ENCODE peak calls at places on chromosomes 2 and 18, in eight cellular contexts. One of them, this sample, is unnamed.

GRCh38 chr2:241730679-241731293 is 3.6 kb upstream of the D2HGDH start:
- DNase-seq in lower lobe of right lung: no peak
- DNase-seq in MCF 10A: no peak
- DNase-seq in activated B cell treated with CpG ODN at 0.5 μM for 24 hours: no peak
- DNase-seq in K562: peak; percentile 24
- DNase-seq in cardiac muscle cell: no peak
- DNase-seq in tibial nerve: no peak
- DNase-seq in fibroblast of pulmonary artery: no peak
- DNase-seq in this sample: no peak

GRCh38 chr2:204280239-204280638 is 265.0 kb upstream of the PARD3B start:
- DNase-seq in activated B cell treated with CpG ODN at 0.5 μM for 24 hours: no peak
- DNase-seq in cardiac muscle cell: no peak
- DNase-seq in MCF 10A: no peak
- DNase-seq in K562: no peak
- DNase-seq in fibroblast of pulmonary artery: peak; percentile 19
- DNase-seq in tibial nerve: no peak
- DNase-seq in lower lobe of right lung: no peak
- DNase-seq in this sample: no peak

GRCh38 chr2:70759446-70759845 is 8.6 kb downstream of the ADD2 start:
- DNase-seq in MCF 10A: no peak
- DNase-seq in fibroblast of pulmonary artery: no peak
- DNase-seq in lower lobe of right lung: no peak
- DNase-seq in activated B cell treated with CpG ODN at 0.5 μM for 24 hours: no peak
- DNase-seq in K562: no peak
- DNase-seq in cardiac muscle cell: no peak
- DNase-seq in tibial nerve: no peak
- DNase-seq in this sample: no peak

GRCh38 chr2:226792155-226792871 is 7.3 kb downstream of the IRS1 start:
- DNase-seq in fibroblast of pulmonary artery: peak; percentile 19
- DNase-seq in cardiac muscle cell: no peak
- DNase-seq in tibial nerve: no peak
- DNase-seq in MCF 10A: peak; percentile 42
- DNase-seq in activated B cell treated with CpG ODN at 0.5 μM for 24 hours: no peak
- DNase-seq in K562: no peak
- DNase-seq in lower lobe of right lung: no peak
- DNase-seq in this sample: no peak

GRCh38 chr2:83471708-83472107 is 987.4 kb downstream of the SUCLG1 start:
- DNase-seq in lower lobe of right lung: no peak
- DNase-seq in K562: no peak
- DNase-seq in cardiac muscle cell: no peak
- DNase-seq in MCF 10A: no peak
- DNase-seq in fibroblast of pulmonary artery: no peak
- DNase-seq in tibial nerve: no peak
- DNase-seq in activated B cell treated with CpG ODN at 0.5 μM for 24 hours: no peak
- DNase-seq in this sample: no peak

GRCh38 chr18:10365901-10366300 is 88.5 kb upstream of the APCDD1 start:
- DNase-seq in lower lobe of right lung: no peak
- DNase-seq in cardiac muscle cell: no peak
- DNase-seq in tibial nerve: no peak
- DNase-seq in MCF 10A: no peak
- DNase-seq in fibroblast of pulmonary artery: no peak
- DNase-seq in K562: no peak
- DNase-seq in activated B cell treated with CpG ODN at 0.5 μM for 24 hours: no peak
- DNase-seq in this sample: no peak

GRCh38 chr2:45008296-45009129 is 739 bp downstream of the SIX2 start:
- DNase-seq in K562: no peak
- DNase-seq in cardiac muscle cell: peak; percentile 20
- DNase-seq in lower lobe of right lung: no peak
- DNase-seq in fibroblast of pulmonary artery: peak; percentile 16
- DNase-seq in MCF 10A: no peak
- DNase-seq in activated B cell treated with CpG ODN at 0.5 μM for 24 hours: no peak
- DNase-seq in tibial nerve: no peak
- DNase-seq in this sample: peak; percentile 29

GRCh38 chr18:3044931-3045698 is 32.2 kb upstream of the LPIN2 start:
- DNase-seq in activated B cell treated with CpG ODN at 0.5 μM for 24 hours: no peak
- DNase-seq in cardiac muscle cell: no peak
- DNase-seq in fibroblast of pulmonary artery: no peak
- DNase-seq in K562: no peak
- DNase-seq in MCF 10A: no peak
- DNase-seq in tibial nerve: peak; percentile 30
- DNase-seq in lower lobe of right lung: peak; percentile 69
- DNase-seq in this sample: no peak

GRCh38 chr2:235162544-235163197 is 210.9 kb downstream of the SH3BP4 start:
- DNase-seq in cardiac muscle cell: no peak
- DNase-seq in K562: no peak
- DNase-seq in tibial nerve: no peak
- DNase-seq in fibroblast of pulmonary artery: peak; percentile 3
- DNase-seq in activated B cell treated with CpG ODN at 0.5 μM for 24 hours: no peak
- DNase-seq in MCF 10A: peak; percentile 1
- DNase-seq in lower lobe of right lung: no peak
- DNase-seq in this sample: no peak

GRCh38 chr2:101608411-101609317 is 88.8 kb upstream of the MAP4K4 start:
- DNase-seq in activated B cell treated with CpG ODN at 0.5 μM for 24 hours: no peak
- DNase-seq in fibroblast of pulmonary artery: no peak
- DNase-seq in tibial nerve: no peak
- DNase-seq in cardiac muscle cell: no peak
- DNase-seq in K562: no peak
- DNase-seq in lower lobe of right lung: no peak
- DNase-seq in MCF 10A: peak; percentile 30
- DNase-seq in this sample: no peak

GRCh38 chr2:127565261-127566138 is 30.0 kb downstream of the MYO7B start:
- DNase-seq in cardiac muscle cell: no peak
- DNase-seq in tibial nerve: no peak
- DNase-seq in activated B cell treated with CpG ODN at 0.5 μM for 24 hours: no peak
- DNase-seq in K562: no peak
- DNase-seq in lower lobe of right lung: no peak
- DNase-seq in fibroblast of pulmonary artery: no peak
- DNase-seq in MCF 10A: no peak
- DNase-seq in this sample: no peak

GRCh38 chr18:48669991-48670750 is 131.3 kb downstream of the CTIF start:
- DNase-seq in K562: no peak
- DNase-seq in fibroblast of pulmonary artery: no peak
- DNase-seq in activated B cell treated with CpG ODN at 0.5 μM for 24 hours: no peak
- DNase-seq in cardiac muscle cell: no peak
- DNase-seq in MCF 10A: no peak
- DNase-seq in tibial nerve: no peak
- DNase-seq in lower lobe of right lung: no peak
- DNase-seq in this sample: no peak

GRCh38 chr2:30883822-30884221 is 76.6 kb upstream of the CAPN13 start:
- DNase-seq in fibroblast of pulmonary artery: no peak
- DNase-seq in tibial nerve: no peak
- DNase-seq in MCF 10A: no peak
- DNase-seq in activated B cell treated with CpG ODN at 0.5 μM for 24 hours: no peak
- DNase-seq in cardiac muscle cell: no peak
- DNase-seq in K562: no peak
- DNase-seq in lower lobe of right lung: no peak
- DNase-seq in this sample: no peak

GRCh38 chr2:160918909-160919503 is 241.2 kb upstream of the TANK start:
- DNase-seq in K562: peak; percentile 19
- DNase-seq in cardiac muscle cell: peak; percentile 80
- DNase-seq in MCF 10A: peak; percentile 79
- DNase-seq in lower lobe of right lung: peak; percentile 83
- DNase-seq in tibial nerve: peak; percentile 38
- DNase-seq in activated B cell treated with CpG ODN at 0.5 μM for 24 hours: no peak
- DNase-seq in fibroblast of pulmonary artery: peak; percentile 83
- DNase-seq in this sample: peak; percentile 76

GRCh38 chr2:49598231-49598630 is 443.9 kb upstream of the FSHR start:
- DNase-seq in fibroblast of pulmonary artery: no peak
- DNase-seq in activated B cell treated with CpG ODN at 0.5 μM for 24 hours: no peak
- DNase-seq in tibial nerve: no peak
- DNase-seq in MCF 10A: no peak
- DNase-seq in K562: no peak
- DNase-seq in cardiac muscle cell: no peak
- DNase-seq in lower lobe of right lung: no peak
- DNase-seq in this sample: no peak

GRCh38 chr2:195486987-195487644 is 169.9 kb upstream of the SLC39A10 start:
- DNase-seq in fibroblast of pulmonary artery: peak; percentile 76
- DNase-seq in cardiac muscle cell: peak; percentile 37
- DNase-seq in MCF 10A: peak; percentile 73
- DNase-seq in activated B cell treated with CpG ODN at 0.5 μM for 24 hours: no peak
- DNase-seq in tibial nerve: no peak
- DNase-seq in lower lobe of right lung: no peak
- DNase-seq in K562: peak; percentile 54
- DNase-seq in this sample: no peak

GRCh38 chr2:240593026-240593702 is 6.6 kb downstream of the CAPN10 start:
- DNase-seq in MCF 10A: no peak
- DNase-seq in activated B cell treated with CpG ODN at 0.5 μM for 24 hours: no peak
- DNase-seq in fibroblast of pulmonary artery: no peak
- DNase-seq in lower lobe of right lung: peak; percentile 30
- DNase-seq in tibial nerve: no peak
- DNase-seq in K562: no peak
- DNase-seq in cardiac muscle cell: no peak
- DNase-seq in this sample: no peak

GRCh38 chr2:182301093-182301492 is 125.7 kb downstream of the PDE1A start:
- DNase-seq in MCF 10A: peak; percentile 62
- DNase-seq in fibroblast of pulmonary artery: peak; percentile 61
- DNase-seq in cardiac muscle cell: no peak
- DNase-seq in K562: no peak
- DNase-seq in lower lobe of right lung: no peak
- DNase-seq in tibial nerve: no peak
- DNase-seq in activated B cell treated with CpG ODN at 0.5 μM for 24 hours: no peak
- DNase-seq in this sample: no peak

GRCh38 chr2:201071305-201072200 is at the start of the genes HYCC2 and NDUFB3:
- DNase-seq in tibial nerve: peak; percentile 91
- DNase-seq in fibroblast of pulmonary artery: peak; percentile 96
- DNase-seq in lower lobe of right lung: peak; percentile 91
- DNase-seq in K562: peak; percentile 95
- DNase-seq in cardiac muscle cell: peak; percentile 94
- DNase-seq in MCF 10A: peak; percentile 93
- DNase-seq in activated B cell treated with CpG ODN at 0.5 μM for 24 hours: peak; percentile 77
- DNase-seq in this sample: peak; percentile 89
- TF ChIP-seq CTCF in tibial nerve: peak; percentile 50
- TF ChIP-seq CTCF in fibroblast of pulmonary artery: peak; percentile 7
- TF ChIP-seq CTCF in lower lobe of right lung: peak; percentile 36
- TF ChIP-seq CTCF in K562: peak; percentile 47
- TF ChIP-seq CTCF in cardiac muscle cell: peak; percentile 16
- TF ChIP-seq CTCF in MCF 10A: no peak
- TF ChIP-seq CTCF in activated B cell treated with CpG ODN at 0.5 μM for 24 hours: no peak
- TF ChIP-seq CTCF in this sample: no peak

DNA sequence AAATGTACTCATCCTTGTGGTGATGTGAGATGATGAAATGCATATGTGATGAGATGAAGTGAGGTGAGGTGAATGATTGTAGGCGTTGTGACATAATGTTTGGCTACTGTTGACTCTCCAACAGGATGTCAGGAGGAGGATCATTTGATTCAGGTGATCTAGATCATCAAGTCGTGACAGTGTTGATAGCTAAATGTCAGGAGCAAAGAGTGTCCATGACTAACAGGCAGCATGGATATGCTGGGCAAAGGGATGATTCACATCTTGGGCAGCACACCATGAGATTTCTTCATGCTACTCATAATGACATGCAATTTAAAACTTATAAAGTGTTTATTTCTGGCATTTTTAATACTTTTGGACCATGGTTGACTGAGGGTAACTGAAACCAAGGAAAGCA is 40.2 kb upstream of the UBXN4 start:
- DNase-seq in fibroblast of pulmonary artery: peak; percentile 31
- DNase-seq in lower lobe of right lung: no peak
- DNase-seq in cardiac muscle cell: no peak
- DNase-seq in K562: no peak
- DNase-seq in tibial nerve: no peak
- DNase-seq in activated B cell treated with CpG ODN at 0.5 μM for 24 hours: no peak
- DNase-seq in MCF 10A: peak; percentile 53
- DNase-seq in this sample: no peak
- TF ChIP-seq CTCF in fibroblast of pulmonary artery: no peak
- TF ChIP-seq CTCF in lower lobe of right lung: no peak
- TF ChIP-seq CTCF in cardiac muscle cell: no peak
- TF ChIP-seq CTCF in K562: no peak
- TF ChIP-seq CTCF in tibial nerve: no peak
- TF ChIP-seq CTCF in activated B cell treated with CpG ODN at 0.5 μM for 24 hours: no peak
- TF ChIP-seq CTCF in MCF 10A: no peak
- TF ChIP-seq CTCF in this sample: no peak

GRCh38 chr18:75229437-75229836 is 18.8 kb downstream of the TSHZ1 start:
- DNase-seq in cardiac muscle cell: no peak
- DNase-seq in MCF 10A: no peak
- DNase-seq in activated B cell treated with CpG ODN at 0.5 μM for 24 hours: no peak
- DNase-seq in K562: no peak
- DNase-seq in tibial nerve: no peak
- DNase-seq in lower lobe of right lung: no peak
- DNase-seq in fibroblast of pulmonary artery: no peak
- DNase-seq in this sample: no peak
- TF ChIP-seq CTCF in cardiac muscle cell: no peak
- TF ChIP-seq CTCF in MCF 10A: no peak
- TF ChIP-seq CTCF in activated B cell treated with CpG ODN at 0.5 μM for 24 hours: no peak
- TF ChIP-seq CTCF in K562: no peak
- TF ChIP-seq CTCF in tibial nerve: no peak
- TF ChIP-seq CTCF in lower lobe of right lung: no peak
- TF ChIP-seq CTCF in fibroblast of pulmonary artery: no peak
- TF ChIP-seq CTCF in this sample: no peak

GRCh38 chr2:188979730-188980123 is 5.6 kb downstream of the COL3A1 start:
- DNase-seq in lower lobe of right lung: no peak
- DNase-seq in activated B cell treated with CpG ODN at 0.5 μM for 24 hours: no peak
- DNase-seq in fibroblast of pulmonary artery: peak; percentile 20
- DNase-seq in K562: no peak
- DNase-seq in tibial nerve: no peak
- DNase-seq in MCF 10A: no peak
- DNase-seq in cardiac muscle cell: no peak
- DNase-seq in this sample: no peak

GRCh38 chr2:188986839-188987238 is 12.7 kb downstream of the COL3A1 start:
- DNase-seq in cardiac muscle cell: no peak
- DNase-seq in tibial nerve: no peak
- DNase-seq in activated B cell treated with CpG ODN at 0.5 μM for 24 hours: no peak
- DNase-seq in lower lobe of right lung: no peak
- DNase-seq in K562: no peak
- DNase-seq in MCF 10A: no peak
- DNase-seq in fibroblast of pulmonary artery: peak; percentile 58
- DNase-seq in this sample: no peak

GRCh38 chr2:188984126-188984525 is 10.0 kb downstream of the COL3A1 start:
- DNase-seq in activated B cell treated with CpG ODN at 0.5 μM for 24 hours: no peak
- DNase-seq in MCF 10A: peak; percentile 48
- DNase-seq in lower lobe of right lung: no peak
- DNase-seq in fibroblast of pulmonary artery: peak; percentile 64
- DNase-seq in tibial nerve: no peak
- DNase-seq in cardiac muscle cell: no peak
- DNase-seq in K562: no peak
- DNase-seq in this sample: no peak

GRCh38 chr2:188984680-188985079 is 10.5 kb downstream of the COL3A1 start:
- DNase-seq in K562: no peak
- DNase-seq in MCF 10A: peak; percentile 23
- DNase-seq in cardiac muscle cell: no peak
- DNase-seq in fibroblast of pulmonary artery: peak; percentile 97
- DNase-seq in activated B cell treated with CpG ODN at 0.5 μM for 24 hours: no peak
- DNase-seq in lower lobe of right lung: no peak
- DNase-seq in tibial nerve: peak; percentile 54
- DNase-seq in this sample: no peak

DNA sequence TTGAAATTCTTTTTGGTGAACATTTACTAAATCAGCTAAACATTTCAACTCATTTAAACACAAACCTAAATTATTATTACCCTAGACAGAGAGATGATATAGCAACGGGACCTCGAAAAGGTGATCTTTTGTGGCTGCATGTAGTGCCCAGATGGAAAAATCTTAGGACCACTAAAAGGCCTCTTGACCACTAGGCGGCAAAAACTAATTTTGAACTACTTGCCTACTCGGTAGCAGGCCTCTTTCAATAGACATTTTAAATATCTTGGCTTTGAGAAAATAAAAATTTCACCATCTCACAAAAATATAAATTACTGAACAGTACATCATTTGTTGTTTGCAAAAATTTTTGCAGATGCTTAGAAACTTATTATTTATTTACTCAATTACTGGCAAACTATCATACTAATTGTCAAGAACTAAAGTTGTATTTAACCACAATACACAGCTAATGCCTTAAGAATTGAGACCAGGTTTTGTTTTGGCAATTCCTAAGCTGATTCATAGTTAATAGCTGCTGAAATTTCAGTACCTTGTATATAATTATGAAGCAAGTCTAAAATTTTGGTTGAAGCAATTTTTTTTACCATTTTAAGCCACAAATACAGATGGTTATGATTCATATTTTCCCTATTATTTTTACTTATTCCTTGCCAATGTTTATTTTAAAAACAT is 9.4 kb downstream of the COL3A1 start:
- DNase-seq in MCF 10A: peak; percentile 52
- DNase-seq in fibroblast of pulmonary artery: peak; percentile 76
- DNase-seq in activated B cell treated with CpG ODN at 0.5 μM for 24 hours: no peak
- DNase-seq in tibial nerve: no peak
- DNase-seq in cardiac muscle cell: peak; percentile 23
- DNase-seq in K562: no peak
- DNase-seq in lower lobe of right lung: no peak
- DNase-seq in this sample: no peak
- TF ChIP-seq CTCF in MCF 10A: peak; percentile 43
- TF ChIP-seq CTCF in fibroblast of pulmonary artery: peak; percentile 67
- TF ChIP-seq CTCF in activated B cell treated with CpG ODN at 0.5 μM for 24 hours: no peak
- TF ChIP-seq CTCF in tibial nerve: peak; percentile 56
- TF ChIP-seq CTCF in cardiac muscle cell: peak; percentile 57
- TF ChIP-seq CTCF in K562: no peak
- TF ChIP-seq CTCF in lower lobe of right lung: no peak
- TF ChIP-seq CTCF in this sample: peak; percentile 73

This sample was measured in endothelial cell.